ENCODE peak calls at places on chromosomes 4 and X, in six cellular contexts. Q is memory B cell, W is anterior cingulate cortex, A is Ammon's horn, E is HFF-Myc, T is aorta. V is an unnamed sample.

GRCh38 chr4:123616970-123617392 is 220.4 kb downstream of the SPRY1 start:
- DNase-seq in Q (peak; percentile 3), W (peak; percentile 19), A (peak; percentile 86), E (no peak), T (no peak), V (no peak)

GRCh38 chrX:13418126-13419091 is 98.6 kb upstream of the ATXN3L start:
- DNase-seq in Q (no peak), W (no peak), A (no peak), E (no peak), T (no peak), V (no peak)

GRCh38 chr4:165915215-165915614 is 42.2 kb downstream of the TLL1 start:
- DNase-seq in Q (no peak), W (no peak), A (no peak), E (no peak), T (no peak), V (no peak)

GRCh38 chrX:68822641-68823410 is 6.0 kb upstream of the EFNB1 start:
- DNase-seq in Q (no peak), W (no peak), A (peak; percentile 53), E (no peak), T (peak; percentile 79), V (peak; percentile 51)

GRCh38 chr4:186832906-186833305 is 109.2 kb upstream of the FAT1 start:
- DNase-seq in Q (no peak), W (no peak), A (no peak), E (no peak), T (no peak), V (no peak)

GRCh38 chr4:16516796-16517413 is 290.6 kb upstream of the TAPT1 start:
- DNase-seq in Q (no peak), W (peak; percentile 55), A (peak; percentile 92), E (peak; percentile 48), T (no peak), V (no peak)

GRCh38 chrX:15674514-15674898 is 9.9 kb upstream of the CLTRN start:
- DNase-seq in Q (no peak), W (no peak), A (peak; percentile 92), E (peak; percentile 63), T (peak; percentile 98), V (peak; percentile 97)

GRCh38 chr4:75289843-75290616 is 224.2 kb downstream of the RCHY1 start:
- DNase-seq in Q (peak; percentile 5), W (no peak), A (peak; percentile 7), E (no peak), T (no peak), V (no peak)

GRCh38 chr4:142719854-142720541 is 126.1 kb downstream of the INPP4B start:
- DNase-seq in Q (no peak), W (no peak), A (no peak), E (no peak), T (no peak), V (no peak)

GRCh38 chr4:32475710-32476109 is 1755.5 kb downstream of the PCDH7 start:
- DNase-seq in Q (no peak), W (no peak), A (no peak), E (no peak), T (no peak), V (no peak)

GRCh38 chr4:69787879-69788278 is 27.5 kb upstream of the SULT1B1 start:
- DNase-seq in Q (no peak), W (no peak), A (no peak), E (no peak), T (no peak), V (no peak)

GRCh38 chr4:74039065-74039763 is 725 bp upstream of the CXCL3 start:
- DNase-seq in Q (no peak), W (no peak), A (peak; percentile 5), E (no peak), T (no peak), V (no peak)

GRCh38 chr4:141913928-141914327 is 277.5 kb downstream of the IL15 start:
- DNase-seq in Q (no peak), W (no peak), A (no peak), E (no peak), T (no peak), V (no peak)

GRCh38 chrX:130426531-130426930 is 24.7 kb downstream of the RBMX2 start:
- DNase-seq in Q (no peak), W (no peak), A (no peak), E (no peak), T (no peak), V (no peak)

GRCh38 chrX:38260231-38260630 is 39.6 kb upstream of the SRPX start:
- DNase-seq in Q (no peak), W (no peak), A (no peak), E (no peak), T (no peak), V (no peak)

GRCh38 chr4:173211838-173212237 is 43.2 kb downstream of the GALNT7 start:
- DNase-seq in Q (no peak), W (no peak), A (no peak), E (peak; percentile 52), T (no peak), V (no peak)

GRCh38 chr4:41305486-41305885 is 48.8 kb downstream of the UCHL1 start:
- DNase-seq in Q (no peak), W (no peak), A (no peak), E (no peak), T (no peak), V (no peak)

GRCh38 chr4:44071959-44072955 is 376.4 kb downstream of the KCTD8 start:
- DNase-seq in Q (no peak), W (no peak), A (no peak), E (no peak), T (peak; percentile 60), V (no peak)

GRCh38 chr4:1246901-1247810 is 1.8 kb downstream of the CTBP1 start:
- DNase-seq in Q (no peak), W (no peak), A (no peak), E (no peak), T (peak; percentile 80), V (peak; percentile 86)

GRCh38 chr4:11354531-11354930 is 74.2 kb downstream of the HS3ST1 start:
- DNase-seq in Q (no peak), W (no peak), A (no peak), E (no peak), T (no peak), V (no peak)

GRCh38 chr4:136927172-136927571 is 605.1 kb downstream of the PCDH18 start:
- DNase-seq in Q (no peak), W (no peak), A (no peak), E (no peak), T (no peak), V (no peak)

GRCh38 chr4:119040711-119041185 is 94.9 kb upstream of the MYOZ2 start:
- DNase-seq in Q (no peak), W (no peak), A (no peak), E (peak; percentile 51), T (no peak), V (no peak)

GRCh38 chr4:54940996-54941395 is 184.4 kb downstream of the KDR start:
- DNase-seq in Q (no peak), W (no peak), A (no peak), E (no peak), T (no peak), V (no peak)

GRCh38 chr4:120692964-120693363 is 229.6 kb downstream of the PRDM5 start:
- DNase-seq in Q (no peak), W (no peak), A (no peak), E (peak; percentile 77), T (no peak), V (no peak)

GRCh38 chrX:21479695-21480280 is 105.6 kb downstream of the CNKSR2 start:
- DNase-seq in Q (peak; percentile 30), W (no peak), A (peak; percentile 45), E (peak; percentile 19), T (no peak), V (no peak)

GRCh38 chrX:152220612-152221011 is 82.2 kb upstream of the MAGEA10 start:
- DNase-seq in Q (no peak), W (no peak), A (no peak), E (no peak), T (no peak), V (no peak)

GRCh38 chr4:105306158-105306781 is 159.6 kb downstream of the TET2 start:
- DNase-seq in Q (peak; percentile 11), W (no peak), A (no peak), E (no peak), T (no peak), V (no peak)

GRCh38 chr4:169229571-169230028 is 41.2 kb downstream of the SH3RF1 start:
- DNase-seq in Q (no peak), W (no peak), A (no peak), E (peak; percentile 70), T (no peak), V (no peak)

GRCh38 chrX:112081781-112082482 is 644 bp downstream of the TRPC5 start:
- DNase-seq in Q (no peak), W (no peak), A (no peak), E (no peak), T (peak; percentile 64), V (no peak)